ENCODE peak calls at places on chromosomes 7 and 10, in seven cellular contexts. P is HCT116, L is GM23338, K is GM12878, E is SK-N-SH, X is Panc1, V is K562. Z is an unnamed sample.

GRCh38 chr10:114526112-114526496 is 121.8 kb upstream of the AFAP1L2 start:
- DNase-seq in K (peak), P (no peak), X (no peak), E (no peak), V (no peak), L (no peak), Z (no peak)

GRCh38 chr7:75533926-75534325 is 41.8 kb downstream of the SPDYE5 start:
- DNase-seq in P (no peak), V (no peak), L (no peak), X (no peak), K (no peak), E (no peak), Z (no peak)

GRCh38 chr7:22582860-22583640 is 83.1 kb upstream of the STEAP1B start:
- DNase-seq in K (no peak), L (peak), X (peak), V (no peak), E (no peak), P (no peak), Z (no peak)

GRCh38 chr7:54907981-54908380 is 110.8 kb upstream of the EGFR start:
- DNase-seq in L (no peak), E (no peak), P (no peak), V (no peak), X (no peak), K (no peak), Z (no peak)

GRCh38 chr10:71531485-71532446 is 135.0 kb downstream of the CDH23 start:
- DNase-seq in P (no peak), L (no peak), E (no peak), X (no peak), K (no peak), V (peak), Z (peak)

GRCh38 chr10:124820121-124820520 is 18.5 kb downstream of the ABRAXAS2 start:
- DNase-seq in E (no peak), P (no peak), V (no peak), L (no peak), K (no peak), X (no peak), Z (no peak)

GRCh38 chr10:31395695-31396094 is 76.7 kb downstream of the ZEB1 start:
- DNase-seq in P (no peak), E (no peak), V (no peak), L (no peak), K (no peak), X (no peak), Z (no peak)

GRCh38 chr7:36487756-36488336 is 98.2 kb downstream of the ANLN start:
- DNase-seq in V (peak), P (peak), L (peak), K (peak), E (peak), X (peak), Z (peak)

GRCh38 chr7:105705427-105705826 is 124.1 kb upstream of the EFCAB10 start:
- DNase-seq in X (no peak), K (no peak), P (no peak), L (no peak), V (no peak), E (no peak), Z (no peak)

GRCh38 chr7:45028138-45028919 is 28.3 kb downstream of the CCM2 start:
- DNase-seq in V (no peak), P (no peak), L (no peak), E (no peak), K (no peak), X (no peak), Z (no peak)

GRCh38 chr10:124251317-124251716 is 157.9 kb upstream of the CHST15 start:
- DNase-seq in P (no peak), V (no peak), X (no peak), L (no peak), E (no peak), K (peak), Z (peak)

GRCh38 chr10:122357685-122358084 is 16.8 kb upstream of the PLEKHA1 start:
- DNase-seq in K (no peak), P (no peak), L (no peak), X (no peak), V (no peak), E (no peak), Z (no peak)

GRCh38 chr7:24741691-24742639 is 15.3 kb downstream of the GSDME start:
- DNase-seq in X (no peak), L (no peak), K (no peak), P (no peak), E (no peak), V (no peak), Z (no peak)

GRCh38 chr7:32658034-32658944 is 163.0 kb downstream of the AVL9 start:
- DNase-seq in L (no peak), E (no peak), P (peak), K (no peak), X (peak), V (peak), Z (no peak)

GRCh38 chr10:125762692-125763648 is 12.7 kb downstream of the MMP21 start:
- DNase-seq in V (no peak), L (no peak), E (no peak), X (no peak), K (no peak), P (no peak), Z (no peak)

GRCh38 chr7:72406820-72407403 is 5.2 kb downstream of the CALN1 start:
- DNase-seq in X (no peak), E (no peak), L (no peak), P (no peak), K (no peak), V (no peak), Z (no peak)

GRCh38 chr7:50553973-50554372 is 11.2 kb downstream of the DDC start:
- DNase-seq in K (no peak), L (no peak), P (no peak), E (no peak), X (no peak), V (no peak), Z (no peak)

DNA sequence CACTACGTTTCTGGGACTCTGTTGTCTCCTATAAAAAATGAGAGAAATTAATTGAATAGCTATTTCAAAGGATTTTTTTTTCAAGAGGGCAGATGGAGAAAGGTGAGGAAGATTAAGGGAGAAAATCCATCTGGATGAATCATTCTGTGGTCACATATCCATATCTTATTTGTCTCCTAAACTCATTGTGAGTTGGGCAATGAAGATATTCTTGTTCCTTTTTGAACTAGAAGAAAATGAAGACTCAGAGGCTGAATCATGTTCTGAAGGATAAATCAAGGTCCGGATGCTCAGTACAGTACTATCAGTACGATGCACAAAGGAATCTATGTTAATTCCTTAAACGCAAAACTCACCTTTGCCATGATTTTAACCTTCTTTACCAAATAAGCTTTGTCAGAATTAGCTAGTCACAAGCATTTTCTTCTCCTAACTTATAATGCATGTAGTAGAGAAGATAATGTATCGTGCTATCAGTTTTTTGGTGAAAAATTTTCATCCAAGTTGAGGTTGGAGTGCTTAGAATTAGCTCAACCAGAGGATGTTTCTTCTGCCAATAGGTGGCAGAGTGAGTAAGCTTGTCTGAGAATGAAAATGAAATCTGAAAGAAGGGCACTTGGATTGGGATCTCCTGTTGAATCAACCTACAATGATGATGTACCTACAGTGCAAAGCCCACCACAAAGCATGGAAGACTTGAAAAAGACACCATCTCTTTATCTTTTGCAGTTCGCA is 446.9 kb downstream of the KIF20B start:
- DNase-seq in K (no peak), P (peak), X (no peak), V (no peak), L (peak), E (peak), Z (no peak)
- H3K27ac ChIP-seq in K (no peak), P (peak), X (no peak), V (no peak), L (no peak), E (no peak), Z (no peak)

GRCh38 chr7:66216687-66217086 is 11.6 kb downstream of the TPST1 start:
- DNase-seq in X (no peak), L (no peak), P (no peak), V (no peak), E (no peak), K (no peak), Z (no peak)

GRCh38 chr7:66213637-66214036 is 8.5 kb downstream of the TPST1 start:
- DNase-seq in E (no peak), P (no peak), L (no peak), V (no peak), K (no peak), X (no peak), Z (no peak)

GRCh38 chr7:66206909-66207240 is 1.7 kb downstream of the TPST1 start:
- DNase-seq in X (no peak), K (no peak), V (no peak), P (no peak), L (no peak), E (no peak), Z (no peak)

GRCh38 chr7:66206116-66206908 is 1.2 kb downstream of the TPST1 start:
- DNase-seq in E (no peak), P (no peak), V (no peak), L (no peak), X (no peak), K (no peak), Z (no peak)

DNA sequence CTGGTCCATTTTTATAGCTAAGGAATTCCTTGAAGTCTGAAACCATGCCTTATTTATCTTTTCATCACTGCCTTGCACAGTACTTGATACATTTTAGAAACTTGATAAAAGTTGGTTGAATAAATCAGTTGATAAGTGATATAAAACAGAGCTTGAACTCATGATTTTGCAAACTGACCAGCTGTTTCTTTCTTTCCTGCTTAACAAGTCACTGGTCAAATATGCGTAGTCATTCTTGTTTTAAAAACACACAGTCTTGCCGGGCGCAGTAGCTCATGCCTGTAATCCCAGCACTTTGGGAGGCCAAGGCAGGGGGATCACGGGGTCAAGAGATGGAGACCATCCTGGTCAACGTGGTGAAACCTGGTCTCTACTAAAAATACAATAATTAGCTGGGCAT is 6.3 kb downstream of the TPST1 start:
- DNase-seq in K (no peak), P (no peak), V (no peak), E (no peak), X (no peak), L (no peak), Z (no peak)
- TF ChIP-seq POLR2AphosphoS5 in K (no peak), P (no peak), V (no peak), E (no peak), X (no peak), L (no peak), Z (no peak)

GRCh38 chr7:28956608-28957063 is 1.5 kb downstream of the TRIL start:
- DNase-seq in V (no peak), E (peak), P (no peak), X (no peak), K (no peak), L (peak), Z (no peak)
- TF ChIP-seq REST in V (no peak), E (no peak), P (no peak), X (no peak), K (no peak), L (no peak), Z (no peak)

GRCh38 chr7:5477723-5478531 is 54.3 kb upstream of the TNRC18 start:
- DNase-seq in P (no peak), L (peak), E (peak), X (no peak), V (no peak), K (no peak), Z (no peak)
- H3K27ac ChIP-seq in P (peak), L (peak), E (no peak), X (no peak), V (no peak), K (no peak), Z (peak)

GRCh38 chr7:42939457-42940240 is 7.5 kb downstream of the MRPL32 start:
- DNase-seq in X (no peak), E (no peak), L (no peak), V (no peak), P (no peak), K (no peak), Z (no peak)

GRCh38 chr7:42935861-42936260 is 3.7 kb downstream of the MRPL32 start:
- DNase-seq in X (no peak), K (no peak), V (no peak), P (no peak), L (no peak), E (no peak), Z (no peak)

GRCh38 chr7:42946616-42946928 is 14.4 kb downstream of the MRPL32 start:
- DNase-seq in E (no peak), P (no peak), V (no peak), L (no peak), K (no peak), X (no peak), Z (no peak)

GRCh38 chr7:42945821-42946615 is 13.8 kb downstream of the MRPL32 start:
- DNase-seq in V (peak), L (no peak), E (no peak), P (no peak), X (no peak), K (no peak), Z (no peak)

GRCh38 chr7:42940985-42941847 is 9.0 kb downstream of the MRPL32 start:
- DNase-seq in K (peak), P (peak), E (peak), L (peak), X (peak), V (peak), Z (peak)
- TF ChIP-seq POLR2AphosphoS5 in K (no peak), P (no peak), E (no peak), L (no peak), X (no peak), V (no peak), Z (no peak)

GRCh38 chr10:49615721-49616120 is 1.9 kb downstream of the CHAT start:
- DNase-seq in V (no peak), X (no peak), L (no peak), K (no peak), E (peak), P (no peak), Z (no peak)

GRCh38 chr10:49616421-49617230 is 2.8 kb downstream of the CHAT start:
- DNase-seq in X (no peak), V (peak), L (no peak), P (no peak), E (no peak), K (no peak), Z (no peak)

GRCh38 chr10:49613882-49614241 is at the start of gene CHAT:
- DNase-seq in V (no peak), X (no peak), E (no peak), K (no peak), L (peak), P (no peak), Z (no peak)

GRCh38 chr10:49614242-49615198 is 683 bp downstream of the CHAT start:
- DNase-seq in V (no peak), L (peak), X (no peak), K (no peak), E (no peak), P (no peak), Z (no peak)

DNA sequence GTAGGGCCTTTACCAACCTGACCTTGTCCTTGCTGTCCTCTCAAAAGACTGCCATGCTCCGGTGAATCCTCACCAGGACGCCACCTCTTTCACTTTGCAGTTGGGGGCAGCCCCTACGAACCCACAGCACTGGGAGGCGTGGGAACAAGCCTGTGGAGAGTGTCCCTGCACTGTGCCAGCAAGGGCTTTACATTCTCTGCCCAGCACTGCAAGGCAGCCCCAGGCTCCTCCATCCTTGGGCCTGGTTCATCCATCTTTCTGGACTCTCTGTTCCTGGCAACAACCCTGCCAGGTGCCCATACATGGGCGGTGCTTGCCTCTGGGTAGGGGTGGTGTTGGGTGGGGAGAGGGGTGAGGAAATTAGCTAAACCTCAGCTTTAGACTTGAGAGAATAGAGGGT is 1.4 kb downstream of the CHAT start:
- DNase-seq in V (no peak), K (no peak), E (no peak), X (no peak), P (no peak), L (no peak), Z (no peak)
- TF ChIP-seq REST in V (no peak), K (no peak), E (no peak), X (no peak), P (no peak), L (no peak), Z (no peak)

Z was measured in HL-60.